ENCODE peak calls at places on chromosomes 12 and 14, in eight cellular contexts. K, S, M, B, V, D, O and H are unnamed samples.

GRCh38 chr12:126617312-126617711 is 1552.1 kb downstream of the AACS start:
- DNase-seq in K (no peak), S (no peak), M (peak), B (no peak), V (no peak), D (no peak), O (no peak), H (no peak)

GRCh38 chr12:114684098-114684869 is at the start of gene TBX3:
- DNase-seq in K (peak), S (no peak), M (peak), B (peak), V (peak), D (peak), O (no peak), H (peak)

GRCh38 chr12:48817957-48818830 is at the start of gene CACNB3:
- DNase-seq in K (no peak), S (peak), M (peak), B (peak), V (peak), D (peak), O (peak), H (no peak)

GRCh38 chr12:57519758-57520007 is 631 bp downstream of the DDIT3 start:
- DNase-seq in K (no peak), S (no peak), M (no peak), B (no peak), V (peak), D (peak), O (no peak), H (no peak)

GRCh38 chr12:47393403-47393790 is 312.4 kb downstream of the RPAP3 start:
- DNase-seq in K (no peak), S (no peak), M (no peak), B (no peak), V (no peak), D (no peak), O (no peak), H (no peak)

GRCh38 chr12:57465030-57465746 is 5.6 kb downstream of the GLI1 start:
- DNase-seq in K (no peak), S (no peak), M (no peak), B (no peak), V (no peak), D (no peak), O (no peak), H (no peak)

GRCh38 chr14:101858791-101859537 is 97.5 kb downstream of the PPP2R5C start:
- DNase-seq in K (no peak), S (no peak), M (no peak), B (no peak), V (no peak), D (peak), O (no peak), H (no peak)

GRCh38 chr12:132489078-132489601 is 811 bp upstream of the FBRSL1 start:
- DNase-seq in K (no peak), S (peak), M (no peak), B (no peak), V (no peak), D (no peak), O (peak), H (no peak)

GRCh38 chr12:5960783-5961182 is 15.7 kb upstream of the ANO2 start:
- DNase-seq in K (no peak), S (no peak), M (no peak), B (no peak), V (no peak), D (no peak), O (no peak), H (no peak)

GRCh38 chr14:34257505-34257904 is 204.5 kb downstream of the SPTSSA start:
- DNase-seq in K (no peak), S (no peak), M (no peak), B (no peak), V (no peak), D (peak), O (no peak), H (no peak)

GRCh38 chr12:93387780-93388179 is 10.1 kb downstream of the NUDT4 start:
- DNase-seq in K (no peak), S (no peak), M (no peak), B (no peak), V (no peak), D (peak), O (no peak), H (no peak)

GRCh38 chr12:41213107-41213506 is 25.0 kb downstream of the PDZRN4 start:
- DNase-seq in K (no peak), S (no peak), M (no peak), B (no peak), V (no peak), D (no peak), O (no peak), H (no peak)

GRCh38 chr12:89899651-89900050 is 191.0 kb upstream of the ATP2B1 start:
- DNase-seq in K (no peak), S (no peak), M (no peak), B (no peak), V (no peak), D (no peak), O (no peak), H (no peak)

GRCh38 chr14:41859336-41859735 is 252.7 kb downstream of the LRFN5 start:
- DNase-seq in K (no peak), S (no peak), M (no peak), B (no peak), V (no peak), D (peak), O (no peak), H (no peak)

GRCh38 chr12:62435337-62436163 is 31.1 kb upstream of the MON2 start:
- DNase-seq in K (no peak), S (peak), M (peak), B (peak), V (peak), D (peak), O (no peak), H (no peak)

GRCh38 chr12:50825372-50825838 is 17.3 kb upstream of the TMPRSS12 start:
- DNase-seq in K (no peak), S (no peak), M (peak), B (no peak), V (no peak), D (peak), O (no peak), H (peak)

GRCh38 chr14:50957296-50957695 is 13.0 kb upstream of the PYGL start:
- DNase-seq in K (no peak), S (no peak), M (peak), B (no peak), V (no peak), D (no peak), O (no peak), H (no peak)

GRCh38 chr14:51957950-51958349 is 31.4 kb upstream of the RTRAF start:
- DNase-seq in K (no peak), S (no peak), M (no peak), B (no peak), V (no peak), D (no peak), O (no peak), H (peak)

GRCh38 chr12:113664224-113664681 is 192.6 kb upstream of the LHX5 start:
- DNase-seq in K (no peak), S (no peak), M (no peak), B (no peak), V (no peak), D (no peak), O (no peak), H (no peak)

GRCh38 chr12:132289356-132290202 is 39.8 kb downstream of the GALNT9 start:
- DNase-seq in K (no peak), S (no peak), M (no peak), B (peak), V (no peak), D (no peak), O (no peak), H (no peak)

GRCh38 chr12:113007166-113007565 is 28.8 kb downstream of the OAS2 start:
- DNase-seq in K (no peak), S (no peak), M (no peak), B (no peak), V (no peak), D (peak), O (no peak), H (peak)

GRCh38 chr12:65023485-65023884 is 97.6 kb downstream of the WIF1 start:
- DNase-seq in K (no peak), S (no peak), M (no peak), B (no peak), V (no peak), D (no peak), O (no peak), H (no peak)

GRCh38 chr14:68509188-68509953 is 283.5 kb downstream of the ZFP36L1 start:
- DNase-seq in K (no peak), S (no peak), M (no peak), B (no peak), V (no peak), D (no peak), O (no peak), H (no peak)

GRCh38 chr12:77392467-77392866 is 327.1 kb upstream of the E2F7 start:
- DNase-seq in K (no peak), S (no peak), M (no peak), B (no peak), V (no peak), D (no peak), O (no peak), H (no peak)

GRCh38 chr12:109165599-109165998 is 49.2 kb downstream of the ACACB start:
- DNase-seq in K (no peak), S (no peak), M (no peak), B (no peak), V (no peak), D (peak), O (no peak), H (no peak)

GRCh38 chr12:64058541-64059321 is 163.4 kb downstream of the KICS2 start:
- DNase-seq in K (no peak), S (no peak), M (no peak), B (no peak), V (no peak), D (no peak), O (no peak), H (no peak)

GRCh38 chr14:106585692-106586091 is 1059.3 kb downstream of the TMEM121 start:
- DNase-seq in K (no peak), S (no peak), M (no peak), B (no peak), V (no peak), D (no peak), O (no peak), H (no peak)

GRCh38 chr14:102019141-102019540 is 54.8 kb downstream of the DYNC1H1 start:
- DNase-seq in K (no peak), S (no peak), M (no peak), B (no peak), V (no peak), D (no peak), O (no peak), H (no peak)

GRCh38 chr14:87043667-87044200 is 949.2 kb downstream of the GALC start:
- DNase-seq in K (no peak), S (no peak), M (no peak), B (no peak), V (no peak), D (peak), O (no peak), H (no peak)

GRCh38 chr12:127548123-127548553 is 718.8 kb upstream of the TMEM132C start:
- DNase-seq in K (no peak), S (no peak), M (no peak), B (no peak), V (no peak), D (no peak), O (no peak), H (no peak)

GRCh38 chr14:83548061-83548839 is 1981.7 kb upstream of the FLRT2 start:
- DNase-seq in K (no peak), S (no peak), M (no peak), B (no peak), V (no peak), D (no peak), O (no peak), H (peak)

GRCh38 chr14:68261092-68261842 is 441.7 kb downstream of the RAD51B start:
- DNase-seq in K (no peak), S (no peak), M (no peak), B (no peak), V (no peak), D (no peak), O (no peak), H (no peak)

GRCh38 chr12:30847259-30847658 is 79.3 kb upstream of the TSPAN11 start:
- DNase-seq in K (no peak), S (peak), M (no peak), B (no peak), V (no peak), D (peak), O (no peak), H (peak)

GRCh38 chr12:57738661-57739237 is at the start of gene AGAP2:
- DNase-seq in K (no peak), S (no peak), M (peak), B (no peak), V (no peak), D (no peak), O (no peak), H (no peak)